ENCODE peak calls at places on chromosomes 6 and 20, in five cellular contexts. Y is astrocyte, W is fibroblast of lung, V is MM.1S, X is DND-41. B is an unnamed sample.
A peak's percentile ranks its signal among the peaks of the same experiment; 100 is the strongest.

GRCh38 chr6:32666420-32667300 is at the start of gene HLA-DQB1:
- DNase-seq in Y (no peak), W (peak; percentile 2), V (peak; percentile 55), X (no peak), B (peak; percentile 19)

GRCh38 chr6:90144396-90144795 is 152.2 kb downstream of the BACH2 start:
- DNase-seq in Y (no peak), W (no peak), V (peak; percentile 36), X (no peak), B (no peak)

GRCh38 chr20:60013296-60014142 is 55.3 kb downstream of the CDH26 start:
- DNase-seq in Y (no peak), W (no peak), V (no peak), X (no peak), B (no peak)

GRCh38 chr6:42239736-42240375 is 22.2 kb upstream of the MRPS10 start:
- DNase-seq in Y (peak; percentile 60), W (peak; percentile 61), V (no peak), X (no peak), B (no peak)

GRCh38 chr6:170360476-170360875 is 53.9 kb downstream of the FAM120B start:
- DNase-seq in Y (no peak), W (peak; percentile 25), V (no peak), X (no peak), B (no peak)

GRCh38 chr6:83169511-83169910 is 23.6 kb downstream of the PGM3 start:
- DNase-seq in Y (peak; percentile 30), W (no peak), V (no peak), X (no peak), B (no peak)

GRCh38 chr6:56890683-56891429 is 64.1 kb upstream of the BEND6 start:
- DNase-seq in Y (peak; percentile 91), W (peak; percentile 93), V (peak; percentile 56), X (no peak), B (no peak)

GRCh38 chr6:151747890-151748289 is 59.6 kb upstream of the ESR1 start:
- DNase-seq in Y (no peak), W (no peak), V (no peak), X (no peak), B (no peak)

GRCh38 chr20:5842465-5842864 is 92.3 kb downstream of the SHLD1 start:
- DNase-seq in Y (no peak), W (no peak), V (no peak), X (no peak), B (no peak)

GRCh38 chr6:64736421-64736950 is 970.5 kb downstream of the EYS start:
- DNase-seq in Y (no peak), W (peak; percentile 35), V (no peak), X (no peak), B (no peak)

GRCh38 chr6:143570147-143570853 is 58.8 kb upstream of the FUCA2 start:
- DNase-seq in Y (no peak), W (no peak), V (no peak), X (no peak), B (no peak)

GRCh38 chr20:62978559-62978938 is 26.0 kb downstream of the SLC17A9 start:
- DNase-seq in Y (no peak), W (no peak), V (no peak), X (no peak), B (no peak)

GRCh38 chr6:30747300-30747687 is 2.9 kb upstream of the IER3 start:
- DNase-seq in Y (no peak), W (no peak), V (no peak), X (no peak), B (no peak)

GRCh38 chr6:12577124-12577845 is 139.3 kb upstream of the PHACTR1 start:
- DNase-seq in Y (peak; percentile 64), W (peak; percentile 9), V (no peak), X (no peak), B (no peak)

GRCh38 chr6:80142586-80142985 is 36.1 kb downstream of the BCKDHB start:
- DNase-seq in Y (peak; percentile 58), W (peak; percentile 61), V (no peak), X (no peak), B (no peak)

GRCh38 chr6:143673638-143674037 is 4.1 kb upstream of the PHACTR2 start:
- DNase-seq in Y (peak; percentile 78), W (no peak), V (no peak), X (no peak), B (peak; percentile 53)

GRCh38 chr6:1903780-1904493 is 294.2 kb downstream of the FOXC1 start:
- DNase-seq in Y (no peak), W (no peak), V (no peak), X (no peak), B (no peak)

GRCh38 chr20:50450961-50451752 is 59.0 kb upstream of the PTPN1 start:
- DNase-seq in Y (peak; percentile 32), W (peak; percentile 77), V (peak; percentile 74), X (peak; percentile 53), B (no peak)

GRCh38 chr6:33706136-33706725 is 5.3 kb downstream of the UQCC2 start:
- DNase-seq in Y (no peak), W (no peak), V (peak; percentile 85), X (no peak), B (no peak)

GRCh38 chr6:42166444-42167141 is 6.6 kb upstream of the GUCA1A start:
- DNase-seq in Y (peak; percentile 22), W (peak; percentile 76), V (peak; percentile 59), X (peak; percentile 85), B (peak; percentile 90)

GRCh38 chr6:79119217-79119616 is 41.2 kb upstream of the PHIP start:
- DNase-seq in Y (no peak), W (no peak), V (no peak), X (no peak), B (no peak)

DNA sequence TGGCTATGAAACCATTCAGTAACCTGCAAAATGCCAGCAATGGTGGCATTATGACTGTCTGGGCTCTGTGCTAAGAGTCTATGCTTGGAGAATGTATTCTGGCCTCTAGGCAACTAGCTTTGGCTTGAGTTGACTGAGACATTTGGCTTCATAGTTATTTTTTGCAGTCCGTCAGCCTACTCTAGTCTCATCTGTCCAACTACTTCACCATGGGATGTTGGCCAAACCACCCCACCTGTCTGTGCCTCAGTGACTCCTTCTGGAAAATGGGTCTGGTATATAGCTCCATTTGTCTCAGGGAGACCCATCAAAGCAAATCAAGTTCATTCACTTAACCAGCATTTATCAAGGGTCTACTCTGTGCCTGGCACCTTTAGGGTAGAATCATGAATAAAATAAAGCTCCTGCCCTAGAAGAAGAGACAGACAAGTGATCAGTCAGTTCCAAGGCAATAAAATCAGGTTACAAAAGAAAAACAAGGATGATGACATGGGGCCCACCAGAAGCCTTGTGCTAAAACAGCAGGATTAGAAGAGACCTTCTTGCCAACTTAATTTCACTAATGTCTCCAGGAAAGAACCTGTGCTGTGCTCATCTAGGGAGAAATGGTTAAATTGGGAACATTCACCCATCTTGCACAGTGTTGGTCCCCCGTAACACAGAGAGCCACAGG is 102.4 kb upstream of the ARMC2 start:
- DNase-seq in Y (no peak), W (no peak), V (no peak), X (no peak), B (no peak)
- H3K9ac ChIP-seq in Y (no peak overlapping the region), W (no peak overlapping the region), V (no peak overlapping the region), X (no peak overlapping the region), B (no peak overlapping the region)

DNA sequence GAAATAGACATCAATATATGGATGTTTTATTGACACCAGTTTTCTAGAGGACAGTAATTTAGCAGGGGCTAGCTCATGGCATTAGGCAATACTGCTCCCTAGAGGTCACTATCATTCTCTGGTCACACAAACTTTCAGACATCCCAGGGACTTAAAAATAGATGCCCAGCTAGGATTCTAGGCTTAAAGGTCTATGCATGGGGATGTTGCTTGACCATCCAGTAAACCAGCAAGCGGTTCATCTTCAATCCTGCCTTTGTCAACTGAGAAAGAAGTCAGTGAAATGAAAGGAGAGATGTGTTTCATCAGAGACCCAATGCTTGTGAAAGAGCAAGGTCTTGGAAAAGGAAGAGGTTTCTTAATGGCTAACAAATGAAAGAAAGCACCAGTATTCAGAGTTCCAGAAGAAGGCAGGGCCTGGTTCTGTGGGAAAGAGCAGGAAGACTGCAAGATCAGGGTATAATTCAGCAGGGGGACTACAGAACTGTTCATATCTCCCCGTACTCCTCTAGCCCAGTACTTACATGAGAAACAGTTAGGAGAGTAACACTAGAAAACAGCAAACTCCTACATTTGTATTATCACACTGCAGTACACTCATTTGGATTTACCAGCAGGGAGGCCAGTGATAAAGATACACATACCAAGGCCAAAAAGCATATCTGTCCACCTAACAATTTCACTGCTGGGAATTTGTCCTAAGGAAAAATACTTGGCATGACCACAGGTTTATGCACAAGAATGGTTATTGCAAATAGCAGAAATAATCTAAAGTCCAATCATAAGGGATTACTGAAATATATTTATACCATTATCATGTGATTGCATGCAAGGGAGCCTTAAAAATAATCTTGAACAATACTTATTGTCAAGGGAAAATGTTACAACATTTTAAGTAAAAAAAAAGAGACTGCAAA is 151.4 kb upstream of the LAMA2 start:
- DNase-seq in Y (peak; percentile 26), W (peak; percentile 73), V (peak; percentile 35), X (no peak), B (no peak)
- TF ChIP-seq CTCF in Y (peak; percentile 84), W (peak; percentile 69), V (peak; percentile 62), X (peak; percentile 41), B (no peak)

DNA sequence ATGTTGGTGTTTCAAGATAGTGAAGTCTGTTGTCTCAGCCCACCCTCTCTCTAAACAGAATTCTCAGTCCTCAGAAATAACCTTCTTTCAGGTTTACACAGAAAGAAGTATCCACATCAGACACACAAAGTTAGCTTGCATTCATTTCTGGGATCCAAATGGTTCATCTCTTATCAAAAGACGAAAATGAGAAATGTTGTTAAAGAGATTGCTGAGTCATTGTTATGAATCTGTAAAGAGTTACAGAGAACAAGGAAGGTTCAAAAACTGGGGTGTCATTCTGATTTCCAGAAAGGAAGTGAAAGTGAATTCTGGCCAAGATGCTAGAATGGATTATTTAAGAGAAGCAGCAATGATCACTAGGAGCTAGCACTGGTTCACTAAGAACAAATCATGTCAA is 90.5 kb upstream of the ATXN1 start:
- DNase-seq in Y (no peak), W (peak; percentile 26), V (peak; percentile 19), X (no peak), B (no peak)
- H3K27ac ChIP-seq in Y (no peak overlapping the region), W (no peak overlapping the region), V (no peak overlapping the region), X (no peak overlapping the region), B (no peak overlapping the region)

DNA sequence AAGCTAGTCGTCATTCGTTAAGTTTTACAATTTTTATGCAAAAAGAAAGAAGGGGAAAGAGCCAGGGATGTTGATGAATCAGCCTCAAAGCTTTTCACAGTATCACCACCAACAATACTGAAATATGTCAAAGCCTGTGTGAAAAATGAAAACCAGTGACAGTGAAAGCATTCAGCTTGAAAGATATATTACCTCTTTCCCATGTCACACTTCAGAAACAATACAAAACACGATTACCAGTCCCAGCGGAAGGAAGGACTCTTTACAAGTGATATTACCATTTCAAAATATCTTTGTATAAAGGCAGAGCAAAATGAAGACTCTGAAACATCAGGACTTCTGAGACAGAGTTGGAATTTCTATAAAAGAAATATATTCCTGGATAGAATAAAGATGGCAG is 489.1 kb downstream of the EPHA7 start:
- DNase-seq in Y (no peak), W (no peak), V (no peak), X (no peak), B (no peak)
- H3K9ac ChIP-seq in Y (no peak overlapping the region), W (no peak overlapping the region), V (no peak overlapping the region), X (no peak overlapping the region), B (no peak overlapping the region)